ENCODE peak calls at places on chromosome 17, in six cellular contexts. One of them, this sample, is unnamed.

GRCh38 chr17:9821921-9822320 is at the start of gene GSG1L2:
- DNase-seq in GM12878: no peak
- DNase-seq in bronchial epithelial cell: no peak
- DNase-seq in AG04450: no peak
- DNase-seq in heart left ventricle: no peak
- DNase-seq in uterus: no peak
- DNase-seq in this sample: no peak

GRCh38 chr17:48037036-48037881 is at the start of gene COPZ2:
- DNase-seq in GM12878: no peak
- DNase-seq in bronchial epithelial cell: no peak
- DNase-seq in AG04450: no peak
- DNase-seq in heart left ventricle: peak
- DNase-seq in uterus: peak
- DNase-seq in this sample: peak

GRCh38 chr17:19386974-19387920 is at the start of gene MFAP4:
- DNase-seq in GM12878: no peak
- DNase-seq in bronchial epithelial cell: no peak
- DNase-seq in AG04450: peak
- DNase-seq in heart left ventricle: peak
- DNase-seq in uterus: peak
- DNase-seq in this sample: no peak

GRCh38 chr17:16911141-16911937 is 60.6 kb downstream of the TNFRSF13B start:
- DNase-seq in GM12878: no peak
- DNase-seq in bronchial epithelial cell: no peak
- DNase-seq in AG04450: no peak
- DNase-seq in heart left ventricle: peak
- DNase-seq in uterus: no peak
- DNase-seq in this sample: peak

GRCh38 chr17:76272541-76273434 is 7.6 kb downstream of the UBALD2 start:
- DNase-seq in GM12878: no peak
- DNase-seq in bronchial epithelial cell: no peak
- DNase-seq in AG04450: no peak
- DNase-seq in heart left ventricle: peak
- DNase-seq in uterus: no peak
- DNase-seq in this sample: no peak

GRCh38 chr17:57086069-57086930 is 1.3 kb downstream of the AKAP1 start:
- DNase-seq in GM12878: no peak
- DNase-seq in bronchial epithelial cell: peak
- DNase-seq in AG04450: no peak
- DNase-seq in heart left ventricle: peak
- DNase-seq in uterus: no peak
- DNase-seq in this sample: peak

GRCh38 chr17:29577778-29578211 is 9.3 kb downstream of the TP53I13 start:
- DNase-seq in GM12878: no peak
- DNase-seq in bronchial epithelial cell: no peak
- DNase-seq in AG04450: no peak
- DNase-seq in heart left ventricle: peak
- DNase-seq in uterus: peak
- DNase-seq in this sample: no peak

GRCh38 chr17:20987511-20987910 is 55.3 kb downstream of the USP22 start:
- DNase-seq in GM12878: no peak
- DNase-seq in bronchial epithelial cell: no peak
- DNase-seq in AG04450: no peak
- DNase-seq in heart left ventricle: no peak
- DNase-seq in uterus: no peak
- DNase-seq in this sample: no peak

GRCh38 chr17:13476722-13477121 is 125.0 kb downstream of the HS3ST3A1 start:
- DNase-seq in GM12878: no peak
- DNase-seq in bronchial epithelial cell: no peak
- DNase-seq in AG04450: no peak
- DNase-seq in heart left ventricle: no peak
- DNase-seq in uterus: no peak
- DNase-seq in this sample: no peak

GRCh38 chr17:76521262-76521661 is 16.2 kb downstream of the CYGB start:
- DNase-seq in GM12878: no peak
- DNase-seq in bronchial epithelial cell: no peak
- DNase-seq in AG04450: no peak
- DNase-seq in heart left ventricle: no peak
- DNase-seq in uterus: no peak
- DNase-seq in this sample: no peak

GRCh38 chr17:63916566-63917185 is 2.0 kb downstream of the GH1 start:
- DNase-seq in GM12878: no peak
- DNase-seq in bronchial epithelial cell: no peak
- DNase-seq in AG04450: no peak
- DNase-seq in heart left ventricle: no peak
- DNase-seq in uterus: no peak
- DNase-seq in this sample: no peak

GRCh38 chr17:18981642-18982424 is 22.7 kb downstream of the FAM83G start:
- DNase-seq in GM12878: no peak
- DNase-seq in bronchial epithelial cell: peak
- DNase-seq in AG04450: no peak
- DNase-seq in heart left ventricle: no peak
- DNase-seq in uterus: no peak
- DNase-seq in this sample: peak

GRCh38 chr17:61611323-61611722 is 20.3 kb upstream of the NACA2 start:
- DNase-seq in GM12878: no peak
- DNase-seq in bronchial epithelial cell: no peak
- DNase-seq in AG04450: no peak
- DNase-seq in heart left ventricle: no peak
- DNase-seq in uterus: no peak
- DNase-seq in this sample: no peak

GRCh38 chr17:14308636-14308964 is 7.7 kb downstream of the HS3ST3B1 start:
- DNase-seq in GM12878: no peak
- DNase-seq in bronchial epithelial cell: no peak
- DNase-seq in AG04450: no peak
- DNase-seq in heart left ventricle: no peak
- DNase-seq in uterus: no peak
- DNase-seq in this sample: no peak

GRCh38 chr17:80125656-80126448 is 21.1 kb downstream of the EIF4A3 start:
- DNase-seq in GM12878: no peak
- DNase-seq in bronchial epithelial cell: no peak
- DNase-seq in AG04450: no peak
- DNase-seq in heart left ventricle: no peak
- DNase-seq in uterus: no peak
- DNase-seq in this sample: no peak

GRCh38 chr17:80123791-80124190 is 22.4 kb downstream of the GAA start:
- DNase-seq in GM12878: no peak
- DNase-seq in bronchial epithelial cell: peak
- DNase-seq in AG04450: no peak
- DNase-seq in heart left ventricle: no peak
- DNase-seq in uterus: no peak
- DNase-seq in this sample: peak

GRCh38 chr17:80122926-80123505 is 21.6 kb downstream of the GAA start:
- DNase-seq in GM12878: no peak
- DNase-seq in bronchial epithelial cell: no peak
- DNase-seq in AG04450: no peak
- DNase-seq in heart left ventricle: no peak
- DNase-seq in uterus: no peak
- DNase-seq in this sample: no peak

GRCh38 chr17:80126449-80126715 is 20.5 kb downstream of the EIF4A3 start:
- DNase-seq in GM12878: no peak
- DNase-seq in bronchial epithelial cell: no peak
- DNase-seq in AG04450: no peak
- DNase-seq in heart left ventricle: no peak
- DNase-seq in uterus: no peak
- DNase-seq in this sample: no peak

DNA sequence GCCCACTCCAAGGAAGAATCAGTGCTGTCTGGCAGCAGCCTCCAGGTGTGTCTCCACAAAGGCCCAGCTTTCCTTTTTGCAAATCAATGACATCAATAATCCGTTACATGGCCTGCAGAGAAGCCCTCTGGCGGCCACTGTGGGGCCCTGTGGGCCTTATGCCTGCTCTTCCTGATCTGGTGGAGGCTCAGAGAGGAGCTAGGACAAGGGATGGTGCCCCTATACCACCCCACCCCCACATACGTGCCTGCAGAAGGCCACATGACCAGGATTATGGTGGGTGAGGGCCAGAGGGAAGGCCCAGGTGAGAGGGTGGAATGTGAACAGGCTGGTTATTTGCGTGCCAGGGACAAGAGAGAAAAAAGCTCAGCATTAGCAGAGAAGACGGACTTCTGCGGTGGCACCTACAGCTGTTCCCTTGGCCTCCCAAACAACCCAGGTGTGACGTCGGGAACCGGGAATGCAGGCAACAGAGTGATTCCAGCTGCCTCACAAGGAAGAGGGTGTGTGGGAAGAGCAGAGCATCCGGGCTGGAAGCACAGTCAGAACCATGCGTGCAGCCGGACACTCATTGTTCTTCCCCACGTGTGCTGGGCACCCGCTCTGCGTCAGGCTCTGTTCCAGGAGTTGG is 22.5 kb downstream of the EIF4A3 start:
- DNase-seq in GM12878: no peak
- DNase-seq in bronchial epithelial cell: peak
- DNase-seq in AG04450: no peak
- DNase-seq in heart left ventricle: no peak
- DNase-seq in uterus: no peak
- DNase-seq in this sample: peak
- TF ChIP-seq CTCF in GM12878: peak
- TF ChIP-seq CTCF in bronchial epithelial cell: peak
- TF ChIP-seq CTCF in AG04450: peak
- TF ChIP-seq CTCF in heart left ventricle: no peak
- TF ChIP-seq CTCF in uterus: no peak
- TF ChIP-seq CTCF in this sample: peak

DNA sequence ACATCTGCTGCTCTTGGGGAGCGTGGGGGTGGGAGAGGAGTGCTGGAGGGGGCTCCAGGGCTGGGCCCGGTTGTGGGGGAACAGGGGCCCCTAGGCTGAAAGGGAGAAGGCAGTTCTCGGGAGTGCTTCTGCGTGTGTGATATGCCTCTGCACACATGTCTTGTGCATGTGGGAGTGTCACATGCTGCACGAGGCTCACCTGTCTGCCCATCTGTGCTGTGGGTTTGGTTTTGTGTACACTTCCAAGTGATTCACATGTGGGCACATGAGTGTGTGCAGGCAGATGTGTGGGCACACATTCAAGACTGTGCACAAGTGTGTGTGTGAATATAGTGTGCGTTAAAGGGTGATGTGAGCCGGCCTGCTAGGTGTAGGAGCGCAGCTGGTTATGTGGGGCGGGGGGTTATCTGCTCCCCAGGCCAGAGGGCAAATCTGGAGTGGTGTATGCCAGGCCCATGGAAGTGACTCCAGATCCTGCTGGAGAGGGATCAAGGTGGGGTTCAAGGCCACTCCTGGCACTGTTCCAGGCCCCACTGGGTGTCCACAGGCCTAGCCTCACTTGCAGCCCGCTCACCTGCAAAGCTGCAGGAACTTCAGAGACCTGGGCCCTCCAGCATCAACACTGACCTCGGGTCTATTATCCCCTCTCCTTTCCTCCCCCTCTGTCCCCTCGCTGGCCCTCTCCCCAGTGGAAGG is 3.8 kb upstream of the BAHCC1 start:
- DNase-seq in GM12878: no peak
- DNase-seq in bronchial epithelial cell: no peak
- DNase-seq in AG04450: no peak
- DNase-seq in heart left ventricle: no peak
- DNase-seq in uterus: no peak
- DNase-seq in this sample: no peak
- H3K4me3 ChIP-seq in GM12878: no peak
- H3K4me3 ChIP-seq in bronchial epithelial cell: no peak
- H3K4me3 ChIP-seq in AG04450: peak
- H3K4me3 ChIP-seq in heart left ventricle: peak
- H3K4me3 ChIP-seq in uterus: peak
- H3K4me3 ChIP-seq in this sample: no peak

GRCh38 chr17:79923974-79924638 is 84.9 kb upstream of the CBX4 start:
- DNase-seq in GM12878: no peak
- DNase-seq in bronchial epithelial cell: no peak
- DNase-seq in AG04450: no peak
- DNase-seq in heart left ventricle: no peak
- DNase-seq in uterus: no peak
- DNase-seq in this sample: no peak
- TF ChIP-seq CTCF in GM12878: peak
- TF ChIP-seq CTCF in bronchial epithelial cell: peak
- TF ChIP-seq CTCF in AG04450: peak
- TF ChIP-seq CTCF in heart left ventricle: peak
- TF ChIP-seq CTCF in uterus: no peak
- TF ChIP-seq CTCF in this sample: peak

DNA sequence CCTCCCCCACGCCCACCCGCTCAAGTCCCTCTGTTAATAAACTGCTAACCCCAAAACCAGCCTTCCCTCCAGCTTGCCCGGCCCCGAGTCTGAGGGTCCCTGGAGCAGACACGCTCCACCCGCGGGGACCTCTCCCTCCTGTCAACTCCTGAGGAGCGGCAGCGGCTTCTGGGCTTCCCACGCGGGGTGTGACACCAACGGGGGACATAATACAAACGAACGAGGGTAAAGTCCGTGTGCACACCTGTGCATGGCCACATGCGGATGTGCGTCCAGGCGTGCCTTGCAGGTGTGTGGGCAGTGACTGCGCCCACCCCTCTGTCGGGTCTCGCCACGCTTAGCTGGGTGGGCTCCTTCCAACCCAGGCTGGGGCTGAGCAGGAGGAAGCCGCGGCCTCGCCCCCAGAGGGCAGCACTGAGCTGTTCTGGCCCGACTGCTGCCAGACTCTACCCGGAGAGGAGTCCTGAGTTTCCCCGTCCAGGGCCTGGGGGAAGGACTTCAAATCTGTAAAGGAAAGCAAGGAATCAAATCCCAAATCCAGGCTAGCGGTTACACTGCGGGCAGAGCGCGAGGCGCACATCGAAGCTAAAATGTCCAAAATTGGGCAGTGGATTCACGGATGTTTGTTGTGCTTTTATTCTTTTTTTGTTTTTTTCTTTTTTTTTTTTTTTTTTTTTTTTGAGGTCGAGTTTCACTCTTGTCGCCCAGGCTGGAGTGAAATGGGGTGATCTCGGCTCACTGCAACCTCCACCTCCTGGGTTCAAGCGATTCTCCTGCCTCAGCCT is 24.2 kb upstream of the KRT17 start:
- DNase-seq in GM12878: no peak
- DNase-seq in bronchial epithelial cell: peak
- DNase-seq in AG04450: peak
- DNase-seq in heart left ventricle: peak
- DNase-seq in uterus: peak
- DNase-seq in this sample: peak
- H3K4me3 ChIP-seq in GM12878: peak
- H3K4me3 ChIP-seq in bronchial epithelial cell: no peak
- H3K4me3 ChIP-seq in AG04450: peak
- H3K4me3 ChIP-seq in heart left ventricle: peak
- H3K4me3 ChIP-seq in uterus: peak
- H3K4me3 ChIP-seq in this sample: no peak